ENCODE peak calls at places on chromosomes 11 and 22, in eight cellular contexts. J is BJ, U is brain microvascular endothelial cell, I is cardiac muscle cell, D is tibial nerve, O is GM23338, K is psoas muscle, V is cardiac fibroblast. B is an unnamed sample.

GRCh38 chr11:120568572-120569307 is 57.2 kb downstream of the GRIK4 start:
- DNase-seq in J (no peak), U (no peak), I (no peak), D (no peak), O (no peak), K (no peak), V (no peak), B (no peak)

GRCh38 chr11:29641201-29641600 is 375.6 kb downstream of the KCNA4 start:
- DNase-seq in J (no peak), U (no peak), I (no peak), D (no peak), O (no peak), K (no peak), V (no peak), B (no peak)

GRCh38 chr22:26479792-26480610 is 3.6 kb downstream of the HPS4 start:
- DNase-seq in J (no peak), U (no peak), I (no peak), D (no peak), O (no peak), K (no peak), V (no peak), B (no peak)

GRCh38 chr22:36772451-36772850 is 3.5 kb downstream of the IFT27 start:
- DNase-seq in J (no peak), U (no peak), I (no peak), D (no peak), O (no peak), K (no peak), V (no peak), B (no peak)

GRCh38 chr11:133134561-133135173 is 397.6 kb downstream of the OPCML start:
- DNase-seq in J (no peak), U (peak; percentile 48), I (peak; percentile 75), D (no peak), O (peak; percentile 90), K (peak; percentile 32), V (peak; percentile 53), B (no peak)

GRCh38 chr11:121512468-121513465 is 60.0 kb upstream of the SORL1-AS1 start:
- DNase-seq in J (no peak), U (no peak), I (no peak), D (no peak), O (no peak), K (no peak), V (no peak), B (no peak)

GRCh38 chr11:97871816-97872215 is 1148.9 kb upstream of the CNTN5 start:
- DNase-seq in J (no peak), U (no peak), I (no peak), D (no peak), O (no peak), K (no peak), V (no peak), B (no peak)

GRCh38 chr11:44266056-44266780 is 43.7 kb downstream of the ALX4 start:
- DNase-seq in J (no peak), U (no peak), I (no peak), D (no peak), O (no peak), K (no peak), V (no peak), B (no peak)

GRCh38 chr22:24730864-24731263 is 43.7 kb downstream of the PIWIL3 start:
- DNase-seq in J (no peak), U (no peak), I (no peak), D (no peak), O (peak; percentile 67), K (no peak), V (no peak), B (no peak)

GRCh38 chr22:36860821-36861659 is at the start of gene NCF4:
- DNase-seq in J (no peak), U (no peak), I (no peak), D (peak; percentile 21), O (no peak), K (peak; percentile 55), V (no peak), B (no peak)

GRCh38 chr11:1146311-1146864 is 11.4 kb upstream of the MUC5AC start:
- DNase-seq in J (no peak), U (no peak), I (no peak), D (no peak), O (no peak), K (no peak), V (no peak), B (no peak)

GRCh38 chr11:66561178-66561974 is 7.0 kb downstream of the CTSF start:
- DNase-seq in J (no peak), U (no peak), I (no peak), D (no peak), O (no peak), K (no peak), V (no peak), B (no peak)

GRCh38 chr22:50444663-50445062 is 30.2 kb downstream of the SBF1 start:
- DNase-seq in J (peak; percentile 13), U (peak; percentile 52), I (peak; percentile 12), D (no peak), O (no peak), K (peak; percentile 31), V (peak; percentile 79), B (peak; percentile 12)

GRCh38 chr11:83007477-83007876 is 64.2 kb downstream of the RAB30 start:
- DNase-seq in J (no peak), U (no peak), I (no peak), D (no peak), O (no peak), K (no peak), V (no peak), B (no peak)

GRCh38 chr11:73415854-73416615 is 39.8 kb downstream of the RELT start:
- DNase-seq in J (peak; percentile 47), U (no peak), I (no peak), D (no peak), O (no peak), K (no peak), V (no peak), B (no peak)

GRCh38 chr11:71169328-71169727 is 83.0 kb downstream of the SHANK2 start:
- DNase-seq in J (no peak), U (no peak), I (no peak), D (no peak), O (no peak), K (no peak), V (no peak), B (no peak)

GRCh38 chr11:17744151-17744940 is 9.8 kb downstream of the KCNC1 start:
- DNase-seq in J (no peak), U (no peak), I (no peak), D (no peak), O (no peak), K (no peak), V (no peak), B (no peak)

GRCh38 chr22:37281646-37282384 is 493 bp upstream of the CYTH4 start:
- DNase-seq in J (no peak), U (peak; percentile 66), I (no peak), D (no peak), O (no peak), K (no peak), V (no peak), B (no peak)

GRCh38 chr22:20999350-21000214 is 2.3 kb downstream of the THAP7 start:
- DNase-seq in J (no peak), U (no peak), I (no peak), D (no peak), O (no peak), K (no peak), V (no peak), B (no peak)

GRCh38 chr11:35618497-35619029 is 303 bp downstream of the FJX1 start:
- DNase-seq in J (no peak), U (no peak), I (peak; percentile 60), D (no peak), O (peak; percentile 61), K (no peak), V (peak; percentile 52), B (no peak)

GRCh38 chr22:50157976-50158375 is 12.6 kb upstream of the PANX2 start:
- DNase-seq in J (no peak), U (no peak), I (no peak), D (no peak), O (no peak), K (no peak), V (no peak), B (no peak)

GRCh38 chr11:123163621-123164020 is 31.4 kb downstream of the CLMP start:
- DNase-seq in J (no peak), U (no peak), I (no peak), D (no peak), O (no peak), K (no peak), V (no peak), B (no peak)

GRCh38 chr11:110479070-110479444 is 49.3 kb downstream of the FDX1 start:
- DNase-seq in J (no peak), U (no peak), I (no peak), D (no peak), O (no peak), K (no peak), V (no peak), B (no peak)

DNA sequence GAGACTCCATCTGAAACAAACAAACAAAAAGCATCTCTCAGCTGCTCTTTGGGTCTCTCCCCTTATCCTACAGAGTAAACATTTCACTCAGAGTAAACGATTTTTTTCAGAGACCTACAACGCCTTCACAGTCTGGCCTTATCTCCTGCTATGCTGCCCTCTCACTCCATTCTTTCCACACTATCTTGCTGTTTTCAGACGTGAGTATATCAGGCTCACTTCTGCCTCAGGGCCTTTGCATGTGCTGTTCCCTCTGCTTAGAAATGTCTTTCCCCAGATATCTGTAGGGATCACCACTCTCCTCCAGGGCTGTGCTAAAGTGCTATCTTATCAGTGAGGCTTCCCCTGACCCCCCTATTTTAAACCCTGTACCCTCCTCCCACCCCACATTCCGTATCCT is 6.5 kb downstream of the RIBC2 start:
- DNase-seq in J (no peak), U (no peak), I (no peak), D (no peak), O (no peak), K (no peak), V (no peak), B (no peak)
- TF ChIP-seq CTCF in J (no peak), U (no peak), I (no peak), D (no peak), O (no peak), K (no peak), V (no peak), B (no peak)

DNA sequence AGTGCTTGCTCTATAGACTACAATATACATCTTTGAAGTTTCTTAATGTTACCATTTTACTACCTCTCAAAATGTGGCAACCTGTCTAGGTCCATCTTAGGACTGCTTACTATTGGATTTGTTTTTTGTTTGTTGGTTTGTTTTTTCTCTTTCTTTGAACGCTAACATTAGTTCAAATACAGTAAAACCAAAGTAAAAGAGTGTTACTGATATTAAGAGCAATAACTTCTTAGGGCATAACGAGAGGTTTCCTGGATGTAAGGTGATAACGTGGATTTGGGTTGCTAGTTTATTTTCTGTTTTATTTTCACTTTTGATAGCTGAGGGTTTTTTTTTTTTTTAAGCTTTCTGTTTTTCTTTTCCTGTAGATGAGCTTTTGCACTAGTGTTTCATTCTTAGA is 43.6 kb downstream of the TMEM135 start:
- DNase-seq in J (no peak), U (no peak), I (no peak), D (no peak), O (no peak), K (no peak), V (no peak), B (no peak)
- H3K4me3 ChIP-seq in J (no peak overlapping the region), U (no peak overlapping the region), I (no peak overlapping the region), D (no peak overlapping the region), O (no peak overlapping the region), K (no peak overlapping the region), V (no peak overlapping the region), B (no peak overlapping the region)

GRCh38 chr22:22887621-22888503 is at the start of gene IGLL5:
- DNase-seq in J (no peak), U (no peak), I (no peak), D (no peak), O (no peak), K (no peak), V (no peak), B (no peak)
- TF ChIP-seq CTCF in J (no peak), U (no peak), I (no peak), D (no peak), O (no peak), K (no peak), V (no peak), B (no peak)

GRCh38 chr11:119363081-119363861 is 16.8 kb upstream of the MFRP start:
- DNase-seq in J (no peak), U (no peak), I (no peak), D (no peak), O (peak; percentile 40), K (no peak), V (no peak), B (no peak)
- H3K4me3 ChIP-seq in J (no peak overlapping the region), U (no peak overlapping the region), I (peak overlapping the region; percentile 69), D (peak overlapping the region; percentile 47), O (peak overlapping the region; percentile 70), K (peak overlapping the region; percentile 71), V (peak overlapping the region; percentile 11), B (no peak overlapping the region)

B was measured in AG04449.